ENCODE peak calls at places on chromosomes 1 and 21, in eight cellular contexts. One of them, this sample, is unnamed. For H3K4me1, the result is how much of the 10 kb centered on the place peaks cover.

GRCh38 chr1:109751531-109752260 is 10.9 kb upstream of the GSTM3 start:
- DNase-seq in IMR-90: no peak
- DNase-seq in fibroblast of lung: no peak
- DNase-seq in body of pancreas: no peak
- DNase-seq in colonic mucosa: no peak
- DNase-seq in stomach: no peak
- DNase-seq in astrocyte: no peak
- DNase-seq in heart left ventricle: no peak
- DNase-seq in this sample: no peak

GRCh38 chr1:54297596-54298283 is 97.8 kb downstream of the MRPL37 start:
- DNase-seq in colonic mucosa: peak
- DNase-seq in IMR-90: no peak
- DNase-seq in body of pancreas: no peak
- DNase-seq in fibroblast of lung: no peak
- DNase-seq in astrocyte: no peak
- DNase-seq in stomach: no peak
- DNase-seq in heart left ventricle: no peak
- DNase-seq in this sample: no peak

GRCh38 chr1:100253552-100253951 is 3.9 kb upstream of the DBT start:
- DNase-seq in colonic mucosa: no peak
- DNase-seq in IMR-90: no peak
- DNase-seq in body of pancreas: no peak
- DNase-seq in stomach: no peak
- DNase-seq in heart left ventricle: no peak
- DNase-seq in fibroblast of lung: no peak
- DNase-seq in astrocyte: no peak
- DNase-seq in this sample: no peak

GRCh38 chr1:26096471-26096870 is 15.2 kb upstream of the PDIK1L start:
- DNase-seq in astrocyte: no peak
- DNase-seq in colonic mucosa: no peak
- DNase-seq in IMR-90: no peak
- DNase-seq in fibroblast of lung: no peak
- DNase-seq in heart left ventricle: no peak
- DNase-seq in stomach: no peak
- DNase-seq in body of pancreas: no peak
- DNase-seq in this sample: no peak

GRCh38 chr1:153490272-153491051 is 30.0 kb upstream of the S100A7 start:
- DNase-seq in heart left ventricle: peak
- DNase-seq in colonic mucosa: peak
- DNase-seq in astrocyte: peak
- DNase-seq in body of pancreas: peak
- DNase-seq in IMR-90: peak
- DNase-seq in stomach: peak
- DNase-seq in fibroblast of lung: peak
- DNase-seq in this sample: no peak

GRCh38 chr1:35589516-35590427 is 16.7 kb downstream of the TFAP2E start:
- DNase-seq in astrocyte: no peak
- DNase-seq in body of pancreas: no peak
- DNase-seq in heart left ventricle: no peak
- DNase-seq in stomach: no peak
- DNase-seq in colonic mucosa: no peak
- DNase-seq in fibroblast of lung: no peak
- DNase-seq in IMR-90: no peak
- DNase-seq in this sample: no peak

GRCh38 chr1:205317311-205317917 is 4.1 kb downstream of the NUAK2 start:
- DNase-seq in heart left ventricle: peak
- DNase-seq in fibroblast of lung: peak
- DNase-seq in IMR-90: no peak
- DNase-seq in astrocyte: peak
- DNase-seq in colonic mucosa: peak
- DNase-seq in stomach: peak
- DNase-seq in body of pancreas: peak
- DNase-seq in this sample: peak

GRCh38 chr1:159944623-159945455 is 574 bp downstream of the IGSF9 start:
- DNase-seq in body of pancreas: no peak
- DNase-seq in astrocyte: no peak
- DNase-seq in fibroblast of lung: no peak
- DNase-seq in IMR-90: no peak
- DNase-seq in stomach: no peak
- DNase-seq in heart left ventricle: no peak
- DNase-seq in colonic mucosa: no peak
- DNase-seq in this sample: no peak

GRCh38 chr1:15756143-15757015 is 2.2 kb upstream of the FBLIM1 start:
- DNase-seq in IMR-90: no peak
- DNase-seq in heart left ventricle: no peak
- DNase-seq in body of pancreas: peak
- DNase-seq in colonic mucosa: peak
- DNase-seq in fibroblast of lung: no peak
- DNase-seq in stomach: peak
- DNase-seq in astrocyte: no peak
- DNase-seq in this sample: no peak

GRCh38 chr1:11615109-11615508 is 39.1 kb downstream of the FBXO2 start:
- DNase-seq in heart left ventricle: no peak
- DNase-seq in fibroblast of lung: no peak
- DNase-seq in stomach: no peak
- DNase-seq in body of pancreas: no peak
- DNase-seq in astrocyte: no peak
- DNase-seq in colonic mucosa: no peak
- DNase-seq in IMR-90: no peak
- DNase-seq in this sample: no peak

GRCh38 chr21:41163086-41163485 is 4.9 kb upstream of the BACE2 start:
- DNase-seq in colonic mucosa: no peak
- DNase-seq in heart left ventricle: no peak
- DNase-seq in stomach: no peak
- DNase-seq in fibroblast of lung: no peak
- DNase-seq in body of pancreas: no peak
- DNase-seq in astrocyte: no peak
- DNase-seq in IMR-90: no peak
- DNase-seq in this sample: no peak

DNA sequence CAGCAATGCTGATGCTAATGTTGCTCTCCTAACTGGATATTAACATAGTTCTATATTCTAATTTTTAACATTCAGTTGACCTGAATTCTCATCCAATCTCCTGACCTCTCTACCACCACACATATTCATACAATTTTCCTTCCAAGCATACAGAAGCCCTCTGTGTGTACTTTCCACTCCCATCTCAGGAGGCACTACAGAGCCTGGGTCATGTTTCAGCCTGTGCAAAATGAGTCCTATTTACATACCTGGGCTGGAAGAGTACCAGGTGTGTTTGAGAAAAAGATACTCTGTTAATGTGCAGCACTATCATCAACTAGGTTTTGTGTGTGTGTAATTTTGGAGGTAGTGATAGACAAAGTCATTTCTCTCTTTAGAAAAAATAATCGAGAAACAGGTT is 486.3 kb downstream of the NEGR1 start:
- DNase-seq in astrocyte: no peak
- DNase-seq in stomach: no peak
- DNase-seq in body of pancreas: no peak
- DNase-seq in IMR-90: no peak
- DNase-seq in colonic mucosa: no peak
- DNase-seq in heart left ventricle: no peak
- DNase-seq in fibroblast of lung: no peak
- DNase-seq in this sample: no peak
- TF ChIP-seq CTCF in astrocyte: no peak
- TF ChIP-seq CTCF in stomach: no peak
- TF ChIP-seq CTCF in body of pancreas: no peak
- TF ChIP-seq CTCF in IMR-90: no peak
- TF ChIP-seq CTCF in colonic mucosa: no peak
- TF ChIP-seq CTCF in heart left ventricle: no peak
- TF ChIP-seq CTCF in fibroblast of lung: no peak
- TF ChIP-seq CTCF in this sample: no peak

GRCh38 chr1:224433041-224433670 is 1.4 kb downstream of the WDR26 start:
- DNase-seq in heart left ventricle: peak
- DNase-seq in IMR-90: no peak
- DNase-seq in body of pancreas: peak
- DNase-seq in fibroblast of lung: peak
- DNase-seq in astrocyte: no peak
- DNase-seq in colonic mucosa: peak
- DNase-seq in stomach: no peak
- DNase-seq in this sample: peak

GRCh38 chr1:224431726-224432125 is 2.9 kb downstream of the WDR26 start:
- DNase-seq in fibroblast of lung: no peak
- DNase-seq in heart left ventricle: no peak
- DNase-seq in IMR-90: no peak
- DNase-seq in stomach: no peak
- DNase-seq in astrocyte: no peak
- DNase-seq in body of pancreas: no peak
- DNase-seq in colonic mucosa: no peak
- DNase-seq in this sample: no peak

GRCh38 chr1:224432141-224432540 is 2.5 kb downstream of the WDR26 start:
- DNase-seq in colonic mucosa: no peak
- DNase-seq in fibroblast of lung: no peak
- DNase-seq in body of pancreas: no peak
- DNase-seq in heart left ventricle: no peak
- DNase-seq in stomach: no peak
- DNase-seq in IMR-90: no peak
- DNase-seq in astrocyte: no peak
- DNase-seq in this sample: no peak

GRCh38 chr1:224433671-224434446 is 738 bp downstream of the WDR26 start:
- DNase-seq in IMR-90: no peak
- DNase-seq in fibroblast of lung: peak
- DNase-seq in stomach: peak
- DNase-seq in body of pancreas: peak
- DNase-seq in heart left ventricle: peak
- DNase-seq in colonic mucosa: peak
- DNase-seq in astrocyte: no peak
- DNase-seq in this sample: peak

GRCh38 chr1:224432672-224433040 is 1.9 kb downstream of the WDR26 start:
- DNase-seq in astrocyte: no peak
- DNase-seq in fibroblast of lung: peak
- DNase-seq in stomach: no peak
- DNase-seq in colonic mucosa: peak
- DNase-seq in heart left ventricle: no peak
- DNase-seq in IMR-90: no peak
- DNase-seq in body of pancreas: no peak
- DNase-seq in this sample: no peak
- H3K4me1 ChIP-seq in astrocyte: under half
- H3K4me1 ChIP-seq in fibroblast of lung: under half
- H3K4me1 ChIP-seq in stomach: under half
- H3K4me1 ChIP-seq in colonic mucosa: under half
- H3K4me1 ChIP-seq in heart left ventricle: under half
- H3K4me1 ChIP-seq in IMR-90: under half
- H3K4me1 ChIP-seq in body of pancreas: half or more
- H3K4me1 ChIP-seq in this sample: half or more

GRCh38 chr1:227945891-227946623 is 1.7 kb downstream of the WNT9A start:
- DNase-seq in fibroblast of lung: peak
- DNase-seq in body of pancreas: peak
- DNase-seq in colonic mucosa: peak
- DNase-seq in heart left ventricle: peak
- DNase-seq in IMR-90: peak
- DNase-seq in stomach: peak
- DNase-seq in astrocyte: peak
- DNase-seq in this sample: peak

GRCh38 chr1:227943354-227943753 is 4.4 kb downstream of the WNT9A start:
- DNase-seq in heart left ventricle: no peak
- DNase-seq in colonic mucosa: no peak
- DNase-seq in astrocyte: no peak
- DNase-seq in stomach: no peak
- DNase-seq in body of pancreas: no peak
- DNase-seq in IMR-90: no peak
- DNase-seq in fibroblast of lung: no peak
- DNase-seq in this sample: no peak

GRCh38 chr1:227944931-227945890 is 2.5 kb downstream of the WNT9A start:
- DNase-seq in astrocyte: no peak
- DNase-seq in fibroblast of lung: no peak
- DNase-seq in stomach: peak
- DNase-seq in heart left ventricle: peak
- DNase-seq in IMR-90: no peak
- DNase-seq in colonic mucosa: peak
- DNase-seq in body of pancreas: peak
- DNase-seq in this sample: no peak

GRCh38 chr1:227942716-227943261 is 4.9 kb downstream of the WNT9A start:
- DNase-seq in colonic mucosa: peak
- DNase-seq in IMR-90: no peak
- DNase-seq in body of pancreas: no peak
- DNase-seq in heart left ventricle: no peak
- DNase-seq in fibroblast of lung: no peak
- DNase-seq in stomach: peak
- DNase-seq in astrocyte: no peak
- DNase-seq in this sample: no peak

DNA sequence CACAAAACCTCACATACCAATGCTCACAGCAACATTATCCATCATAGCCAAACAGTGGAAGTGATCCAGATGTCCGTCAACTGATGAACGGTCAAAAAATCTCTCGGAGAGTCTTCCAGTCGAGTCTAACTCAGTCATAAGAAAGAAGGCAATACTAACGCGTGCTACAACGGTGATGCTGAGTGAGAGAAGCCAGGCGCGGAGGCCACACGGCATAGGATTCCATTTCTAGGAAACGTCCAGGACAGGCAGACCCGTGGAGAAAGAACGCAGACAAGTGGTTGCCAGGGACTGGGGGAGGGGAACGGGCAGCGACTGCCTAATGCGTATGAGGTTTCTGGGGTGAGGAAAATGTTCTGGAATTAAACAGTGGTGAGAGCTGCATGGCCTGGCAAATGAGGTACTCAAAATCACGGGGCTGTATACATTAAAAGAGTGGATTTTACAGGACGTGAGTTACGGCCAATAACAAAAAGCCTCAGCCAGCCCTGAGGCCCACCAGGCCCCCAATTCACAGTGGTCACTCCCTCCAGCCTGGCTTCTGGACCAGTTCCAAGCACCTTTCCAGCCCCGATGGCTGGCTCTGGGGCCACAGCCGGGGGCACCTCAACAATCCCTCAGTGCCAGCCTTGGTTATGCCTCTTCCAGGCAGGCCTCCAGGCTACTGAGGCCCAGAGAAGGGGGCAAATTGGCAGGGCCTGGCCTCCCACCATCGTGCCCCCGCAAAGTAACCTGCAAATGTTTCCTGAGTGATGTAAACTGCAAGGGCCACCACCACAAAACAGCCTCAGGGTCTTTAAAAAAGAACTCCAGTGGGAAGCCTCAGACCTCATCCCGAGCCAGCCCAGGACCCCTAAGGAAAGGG is 3.4 kb downstream of the WNT9A start:
- DNase-seq in fibroblast of lung: peak
- DNase-seq in astrocyte: no peak
- DNase-seq in body of pancreas: no peak
- DNase-seq in stomach: peak
- DNase-seq in IMR-90: no peak
- DNase-seq in heart left ventricle: peak
- DNase-seq in colonic mucosa: peak
- DNase-seq in this sample: peak
- TF ChIP-seq CTCF in fibroblast of lung: no peak
- TF ChIP-seq CTCF in astrocyte: no peak
- TF ChIP-seq CTCF in body of pancreas: no peak
- TF ChIP-seq CTCF in stomach: no peak
- TF ChIP-seq CTCF in IMR-90: no peak
- TF ChIP-seq CTCF in heart left ventricle: no peak
- TF ChIP-seq CTCF in colonic mucosa: no peak
- TF ChIP-seq CTCF in this sample: no peak

DNA sequence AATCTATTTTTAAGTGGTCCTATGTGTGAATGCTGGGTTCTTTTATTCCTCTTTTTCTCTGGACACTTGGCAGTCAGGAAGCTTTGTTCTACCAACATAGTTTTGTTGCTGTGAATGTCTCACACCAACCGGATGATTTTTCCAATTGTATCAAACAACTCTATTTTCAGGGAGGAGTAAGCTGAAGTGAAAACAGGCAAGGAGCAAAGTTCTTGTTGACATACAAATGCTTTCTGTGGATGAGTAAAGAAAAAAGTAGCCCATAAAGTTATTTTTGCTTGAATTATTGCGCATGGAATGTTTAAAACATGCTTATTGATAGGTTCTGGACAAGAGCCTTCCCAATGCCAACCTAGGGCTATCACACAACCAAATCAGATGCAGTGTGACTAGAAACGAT is 4.4 kb downstream of the IER5 start:
- DNase-seq in fibroblast of lung: no peak
- DNase-seq in colonic mucosa: no peak
- DNase-seq in stomach: no peak
- DNase-seq in astrocyte: no peak
- DNase-seq in IMR-90: no peak
- DNase-seq in body of pancreas: no peak
- DNase-seq in heart left ventricle: no peak
- DNase-seq in this sample: no peak
- H3K4me1 ChIP-seq in fibroblast of lung: under half
- H3K4me1 ChIP-seq in colonic mucosa: under half
- H3K4me1 ChIP-seq in stomach: under half
- H3K4me1 ChIP-seq in astrocyte: half or more
- H3K4me1 ChIP-seq in IMR-90: under half
- H3K4me1 ChIP-seq in body of pancreas: under half
- H3K4me1 ChIP-seq in heart left ventricle: under half
- H3K4me1 ChIP-seq in this sample: half or more

This sample was measured in lower lobe of right lung.